ENCODE peak calls at places on chromosomes 7 and 10, in seven cellular contexts. S is ascending aorta, C is amniotic epithelial cell, I is osteocyte, K is HTR-8/SVneo, X is T1000, Y is colonic mucosa. M is an unnamed sample.

GRCh38 chr7:151806938-151807775 is 69.8 kb downstream of the PRKAG2 start:
- DNase-seq in S (no peak), C (no peak), I (no peak), K (no peak), X (no peak), Y (no peak), M (no peak)

GRCh38 chr7:146175716-146176115 is 59.1 kb downstream of the CNTNAP2 start:
- DNase-seq in S (no peak), C (no peak), I (no peak), K (no peak), X (no peak), Y (no peak), M (no peak)

GRCh38 chr7:141097430-141097829 is 23.6 kb downstream of the TMEM178B start:
- DNase-seq in S (no peak), C (peak; percentile 3), I (no peak), K (no peak), X (no peak), Y (no peak), M (no peak)

GRCh38 chr7:36157506-36158320 is 4.7 kb downstream of the EEPD1 start:
- DNase-seq in S (no peak), C (no peak), I (no peak), K (no peak), X (no peak), Y (no peak), M (no peak)

GRCh38 chr10:133080683-133081040 is 7.1 kb upstream of the ADGRA1 start:
- DNase-seq in S (no peak), C (no peak), I (no peak), K (no peak), X (no peak), Y (no peak), M (no peak)

GRCh38 chr7:28125381-28126046 is 55.1 kb downstream of the JAZF1 start:
- DNase-seq in S (no peak), C (peak; percentile 91), I (no peak), K (no peak), X (no peak), Y (no peak), M (no peak)

GRCh38 chr10:62779487-62780248 is 24.9 kb upstream of the ADO start:
- DNase-seq in S (no peak), C (no peak), I (no peak), K (no peak), X (peak; percentile 20), Y (peak; percentile 27), M (no peak)

GRCh38 chr7:77383333-77383740 is 32.8 kb downstream of the GSAP start:
- DNase-seq in S (no peak), C (no peak), I (no peak), K (no peak), X (no peak), Y (no peak), M (no peak)

GRCh38 chr10:131981429-131982184 is at the start of gene BNIP3:
- DNase-seq in S (peak; percentile 82), C (peak; percentile 88), I (peak; percentile 99), K (peak; percentile 86), X (peak; percentile 97), Y (peak; percentile 91), M (peak; percentile 93)

GRCh38 chr10:44993226-44993921 is 7.3 kb upstream of the ZNF22 start:
- DNase-seq in S (no peak), C (no peak), I (peak; percentile 83), K (no peak), X (no peak), Y (no peak), M (peak; percentile 70)

GRCh38 chr10:59072038-59072437 is 104.4 kb upstream of the PHYHIPL start:
- DNase-seq in S (no peak), C (no peak), I (no peak), K (no peak), X (no peak), Y (no peak), M (no peak)

M was measured in coronary artery.